ENCODE peak calls at places on chromosomes 2 and 18, in five cellular contexts. One of them, this sample, is unnamed.

GRCh38 chr2:2107140-2107539 is 223.9 kb downstream of the MYT1L start:
- DNase-seq in lower lobe of right lung: no peak
- DNase-seq in pancreas: no peak
- DNase-seq in fibroblast of mammary gland: no peak
- DNase-seq in heart left ventricle: peak; percentile 50
- DNase-seq in this sample: peak; percentile 11

GRCh38 chr2:11697103-11697871 is 27.3 kb upstream of the NTSR2 start:
- DNase-seq in heart left ventricle: peak; percentile 37
- DNase-seq in pancreas: no peak
- DNase-seq in lower lobe of right lung: no peak
- DNase-seq in fibroblast of mammary gland: peak; percentile 83
- DNase-seq in this sample: peak; percentile 96

GRCh38 chr2:228767196-228767595 is 503.9 kb downstream of the PID1 start:
- DNase-seq in lower lobe of right lung: no peak
- DNase-seq in pancreas: no peak
- DNase-seq in heart left ventricle: no peak
- DNase-seq in fibroblast of mammary gland: peak; percentile 66
- DNase-seq in this sample: peak; percentile 49

GRCh38 chr2:219551412-219551811 is 7.6 kb downstream of the TMEM198 start:
- DNase-seq in heart left ventricle: no peak
- DNase-seq in pancreas: no peak
- DNase-seq in fibroblast of mammary gland: peak; percentile 55
- DNase-seq in lower lobe of right lung: no peak
- DNase-seq in this sample: peak; percentile 41

GRCh38 chr2:51297488-51297887 is 265.6 kb upstream of the NRXN1 start:
- DNase-seq in heart left ventricle: no peak
- DNase-seq in pancreas: no peak
- DNase-seq in fibroblast of mammary gland: no peak
- DNase-seq in lower lobe of right lung: no peak
- DNase-seq in this sample: peak; percentile 5

GRCh38 chr2:233225230-233226068 is 26.0 kb upstream of the ATG16L1 start:
- DNase-seq in fibroblast of mammary gland: peak; percentile 30
- DNase-seq in lower lobe of right lung: no peak
- DNase-seq in pancreas: no peak
- DNase-seq in heart left ventricle: no peak
- DNase-seq in this sample: no peak

GRCh38 chr2:30509716-30510115 is 62.7 kb downstream of the LCLAT1 start:
- DNase-seq in lower lobe of right lung: no peak
- DNase-seq in heart left ventricle: no peak
- DNase-seq in pancreas: no peak
- DNase-seq in fibroblast of mammary gland: no peak
- DNase-seq in this sample: no peak

GRCh38 chr2:109453596-109453995 is 160.2 kb downstream of the SEPTIN10 start:
- DNase-seq in fibroblast of mammary gland: no peak
- DNase-seq in lower lobe of right lung: no peak
- DNase-seq in heart left ventricle: no peak
- DNase-seq in pancreas: no peak
- DNase-seq in this sample: no peak

GRCh38 chr2:105777506-105778343 is 33.0 kb downstream of the NCK2 start:
- DNase-seq in lower lobe of right lung: no peak
- DNase-seq in heart left ventricle: no peak
- DNase-seq in fibroblast of mammary gland: no peak
- DNase-seq in pancreas: no peak
- DNase-seq in this sample: no peak

GRCh38 chr2:85772019-85772745 is 18.4 kb downstream of the ATOH8 start:
- DNase-seq in lower lobe of right lung: peak; percentile 94
- DNase-seq in fibroblast of mammary gland: peak; percentile 100
- DNase-seq in pancreas: peak; percentile 97
- DNase-seq in heart left ventricle: peak; percentile 98
- DNase-seq in this sample: peak; percentile 98
- TF ChIP-seq CTCF in lower lobe of right lung: peak; percentile 21
- TF ChIP-seq CTCF in fibroblast of mammary gland: no peak
- TF ChIP-seq CTCF in pancreas: no peak
- TF ChIP-seq CTCF in heart left ventricle: peak; percentile 40
- TF ChIP-seq CTCF in this sample: peak; percentile 5

GRCh38 chr18:75854174-75854573 is 426.7 kb upstream of the SMIM21 start:
- DNase-seq in lower lobe of right lung: no peak
- DNase-seq in pancreas: no peak
- DNase-seq in heart left ventricle: no peak
- DNase-seq in fibroblast of mammary gland: no peak
- DNase-seq in this sample: peak; percentile 17
- TF ChIP-seq CTCF in lower lobe of right lung: peak; percentile 29
- TF ChIP-seq CTCF in pancreas: no peak
- TF ChIP-seq CTCF in heart left ventricle: peak; percentile 18
- TF ChIP-seq CTCF in fibroblast of mammary gland: peak; percentile 11
- TF ChIP-seq CTCF in this sample: peak; percentile 30

GRCh38 chr2:3495956-3496355 is 23.4 kb downstream of the ADI1 start:
- DNase-seq in pancreas: no peak
- DNase-seq in heart left ventricle: no peak
- DNase-seq in fibroblast of mammary gland: no peak
- DNase-seq in lower lobe of right lung: no peak
- DNase-seq in this sample: no peak
- TF ChIP-seq CTCF in pancreas: no peak
- TF ChIP-seq CTCF in heart left ventricle: no peak
- TF ChIP-seq CTCF in fibroblast of mammary gland: no peak
- TF ChIP-seq CTCF in lower lobe of right lung: no peak
- TF ChIP-seq CTCF in this sample: no peak

GRCh38 chr2:43542285-43542933 is 53.4 kb downstream of the THADA start:
- DNase-seq in heart left ventricle: no peak
- DNase-seq in fibroblast of mammary gland: peak; percentile 77
- DNase-seq in pancreas: no peak
- DNase-seq in lower lobe of right lung: no peak
- DNase-seq in this sample: peak; percentile 64
- TF ChIP-seq CTCF in heart left ventricle: peak; percentile 61
- TF ChIP-seq CTCF in fibroblast of mammary gland: peak; percentile 45
- TF ChIP-seq CTCF in pancreas: peak; percentile 27
- TF ChIP-seq CTCF in lower lobe of right lung: peak; percentile 65
- TF ChIP-seq CTCF in this sample: peak; percentile 40

GRCh38 chr18:57063601-57064000 is 83.3 kb upstream of the BOD1L2 start:
- DNase-seq in heart left ventricle: no peak
- DNase-seq in lower lobe of right lung: no peak
- DNase-seq in fibroblast of mammary gland: no peak
- DNase-seq in pancreas: no peak
- DNase-seq in this sample: no peak
- TF ChIP-seq CTCF in heart left ventricle: no peak
- TF ChIP-seq CTCF in lower lobe of right lung: no peak
- TF ChIP-seq CTCF in fibroblast of mammary gland: no peak
- TF ChIP-seq CTCF in pancreas: no peak
- TF ChIP-seq CTCF in this sample: no peak

GRCh38 chr2:45484965-45485364 is 126.1 kb downstream of the SRBD1 start:
- DNase-seq in lower lobe of right lung: no peak
- DNase-seq in fibroblast of mammary gland: no peak
- DNase-seq in pancreas: no peak
- DNase-seq in heart left ventricle: no peak
- DNase-seq in this sample: no peak

GRCh38 chr2:45483997-45484396 is 127.1 kb downstream of the SRBD1 start:
- DNase-seq in lower lobe of right lung: no peak
- DNase-seq in fibroblast of mammary gland: peak; percentile 71
- DNase-seq in pancreas: no peak
- DNase-seq in heart left ventricle: no peak
- DNase-seq in this sample: peak; percentile 13
- TF ChIP-seq CTCF in lower lobe of right lung: peak; percentile 9
- TF ChIP-seq CTCF in fibroblast of mammary gland: peak; percentile 58
- TF ChIP-seq CTCF in pancreas: no peak
- TF ChIP-seq CTCF in heart left ventricle: peak; percentile 15
- TF ChIP-seq CTCF in this sample: peak; percentile 11

DNA sequence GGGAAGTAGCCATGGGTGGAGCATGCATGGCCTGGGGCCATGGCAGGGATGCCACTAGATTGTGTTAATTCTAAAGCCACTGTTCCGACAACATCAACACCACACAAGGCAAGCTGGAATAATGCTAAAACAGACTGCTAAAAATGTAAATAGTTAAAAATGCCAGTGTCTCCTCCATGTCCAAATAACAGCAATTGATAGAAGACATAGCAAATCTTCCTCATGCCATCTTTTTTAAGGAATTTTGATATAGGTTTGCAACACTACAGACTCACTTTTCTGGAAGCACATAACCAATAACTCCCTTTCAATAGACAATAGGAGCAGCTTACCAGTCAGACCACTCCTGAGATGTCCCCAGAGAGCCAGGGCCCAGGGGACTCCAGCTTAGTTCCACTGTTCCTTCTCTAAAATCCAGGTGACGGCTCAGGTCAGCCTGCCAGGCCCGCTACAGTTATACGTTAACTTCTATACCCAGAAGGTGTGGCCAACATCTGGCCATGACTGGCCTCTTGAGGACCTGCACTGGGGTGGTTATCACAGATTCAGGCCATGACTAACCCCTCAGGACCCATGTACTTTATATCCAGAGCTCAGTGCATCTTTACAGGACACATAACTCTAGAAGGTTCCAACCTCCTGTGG is 20.3 kb downstream of the TUBB6 start:
- DNase-seq in lower lobe of right lung: no peak
- DNase-seq in fibroblast of mammary gland: no peak
- DNase-seq in pancreas: no peak
- DNase-seq in heart left ventricle: no peak
- DNase-seq in this sample: no peak
- TF ChIP-seq CTCF in lower lobe of right lung: peak; percentile 9
- TF ChIP-seq CTCF in fibroblast of mammary gland: no peak
- TF ChIP-seq CTCF in pancreas: no peak
- TF ChIP-seq CTCF in heart left ventricle: no peak
- TF ChIP-seq CTCF in this sample: no peak

GRCh38 chr2:217790681-217791392 is 212.0 kb downstream of the TNS1 start:
- DNase-seq in fibroblast of mammary gland: peak; percentile 82
- DNase-seq in pancreas: no peak
- DNase-seq in lower lobe of right lung: no peak
- DNase-seq in heart left ventricle: no peak
- DNase-seq in this sample: peak; percentile 49
- TF ChIP-seq CTCF in fibroblast of mammary gland: no peak
- TF ChIP-seq CTCF in pancreas: no peak
- TF ChIP-seq CTCF in lower lobe of right lung: no peak
- TF ChIP-seq CTCF in heart left ventricle: no peak
- TF ChIP-seq CTCF in this sample: no peak

DNA sequence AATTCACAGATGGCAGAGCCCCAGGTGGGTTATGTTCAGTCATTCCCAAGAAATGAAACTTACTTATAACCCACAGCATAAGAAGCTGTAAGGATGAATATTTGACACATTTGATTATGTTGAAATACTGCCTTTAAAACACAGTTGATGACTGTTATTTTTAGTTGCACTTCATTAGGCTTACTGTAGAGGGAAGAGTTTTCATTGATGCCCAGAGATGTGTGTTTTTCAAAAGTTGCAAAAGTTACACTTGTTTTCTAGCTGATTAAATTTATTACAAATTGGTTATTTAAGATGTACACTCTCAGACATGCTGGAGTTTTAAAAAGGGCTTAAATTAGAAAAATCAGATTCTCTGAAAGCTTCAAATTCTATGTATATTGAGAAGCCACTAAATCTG is 506.1 kb downstream of the PARD3B start:
- DNase-seq in heart left ventricle: no peak
- DNase-seq in lower lobe of right lung: no peak
- DNase-seq in fibroblast of mammary gland: peak; percentile 14
- DNase-seq in pancreas: no peak
- DNase-seq in this sample: peak; percentile 5
- TF ChIP-seq CTCF in heart left ventricle: no peak
- TF ChIP-seq CTCF in lower lobe of right lung: no peak
- TF ChIP-seq CTCF in fibroblast of mammary gland: peak; percentile 43
- TF ChIP-seq CTCF in pancreas: no peak
- TF ChIP-seq CTCF in this sample: peak; percentile 17

This sample was measured in MCF 10A.